ENCODE peak calls at places on chromosome 19, in four cellular contexts. N, Z, H and E are unnamed samples.
A peak's percentile ranks its signal among the peaks of the same experiment; 100 is the strongest.

GRCh38 chr19:465056-465816 is 4.4 kb upstream of the SHC2 start:
- DNase-seq in N (no peak), Z (no peak), H (no peak), E (no peak)

GRCh38 chr19:13902993-13903555 is 2.8 kb downstream of the BRME1 start:
- DNase-seq in N (no peak), Z (no peak), H (no peak), E (no peak)

GRCh38 chr19:1266818-1267440 is 2.2 kb upstream of the CIRBP start:
- DNase-seq in N (no peak), Z (peak; percentile 41), H (peak; percentile 79), E (no peak)

GRCh38 chr19:17519967-17520366 is 8.5 kb downstream of the PGLS start:
- DNase-seq in N (no peak), Z (no peak), H (no peak), E (no peak)

GRCh38 chr19:1799695-1800342 is 12.3 kb downstream of the ATP8B3 start:
- DNase-seq in N (no peak), Z (no peak), H (no peak), E (no peak)

GRCh38 chr19:16714702-16715294 is 4.8 kb upstream of the NWD1 start:
- DNase-seq in N (peak; percentile 24), Z (peak; percentile 81), H (peak; percentile 81), E (peak; percentile 20)

GRCh38 chr19:13085673-13086072 is 17.0 kb downstream of the LYL1 start:
- DNase-seq in N (no peak), Z (no peak), H (no peak), E (no peak)

GRCh38 chr19:42052241-42052863 is 17.7 kb downstream of the GRIK5 start:
- DNase-seq in N (no peak), Z (no peak), H (no peak), E (no peak)

GRCh38 chr19:1249298-1249989 is 1.1 kb downstream of the MIDN start:
- DNase-seq in N (peak; percentile 89), Z (peak; percentile 71), H (peak; percentile 92), E (no peak)

GRCh38 chr19:51641648-51642047 is 5.0 kb downstream of the SIGLEC14 start:
- DNase-seq in N (no peak), Z (no peak), H (no peak), E (no peak)

GRCh38 chr19:51639916-51640315 is 6.7 kb downstream of the SIGLEC14 start:
- DNase-seq in N (no peak), Z (no peak), H (no peak), E (no peak)

GRCh38 chr19:51640371-51640770 is 6.3 kb downstream of the SIGLEC14 start:
- DNase-seq in N (no peak), Z (no peak), H (no peak), E (no peak)

GRCh38 chr19:51647318-51647717 is 693 bp upstream of the SIGLEC14 start:
- DNase-seq in N (no peak), Z (no peak), H (no peak), E (no peak)

DNA sequence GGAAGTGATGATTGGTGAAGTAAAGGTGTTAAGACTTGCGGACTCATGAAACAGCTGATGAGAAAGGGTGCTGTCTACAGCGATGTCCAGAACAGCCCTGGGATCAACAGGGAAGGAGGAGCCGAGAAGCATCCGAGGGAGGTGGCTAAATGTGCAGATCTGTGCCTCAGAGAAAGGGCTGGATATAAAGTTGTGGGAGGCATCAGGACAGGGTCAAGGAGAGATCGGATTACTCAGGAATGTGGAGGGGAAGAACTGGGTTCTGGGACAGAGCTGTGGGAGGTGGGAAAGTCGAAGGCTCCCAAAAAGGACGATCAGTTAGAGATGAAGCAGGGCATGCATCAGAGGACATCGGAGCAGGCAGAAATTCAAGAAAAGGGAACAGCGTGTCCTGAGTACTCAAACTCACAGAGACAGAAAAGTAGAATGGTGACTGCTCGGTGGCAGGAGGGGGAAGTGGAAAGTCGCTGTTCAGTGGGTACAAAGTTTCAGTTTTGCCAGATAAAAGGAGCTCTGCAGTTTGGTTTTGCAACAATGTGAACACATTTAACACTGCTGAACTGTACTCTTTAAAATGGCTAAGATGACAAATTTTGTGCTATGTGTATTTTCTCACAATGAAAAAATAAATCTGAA is 1.9 kb downstream of the SIGLEC14 start:
- DNase-seq in N (no peak), Z (no peak), H (no peak), E (no peak)
- TF ChIP-seq NR2C2 in N (no peak), Z (no peak), H (no peak), E (no peak)

DNA sequence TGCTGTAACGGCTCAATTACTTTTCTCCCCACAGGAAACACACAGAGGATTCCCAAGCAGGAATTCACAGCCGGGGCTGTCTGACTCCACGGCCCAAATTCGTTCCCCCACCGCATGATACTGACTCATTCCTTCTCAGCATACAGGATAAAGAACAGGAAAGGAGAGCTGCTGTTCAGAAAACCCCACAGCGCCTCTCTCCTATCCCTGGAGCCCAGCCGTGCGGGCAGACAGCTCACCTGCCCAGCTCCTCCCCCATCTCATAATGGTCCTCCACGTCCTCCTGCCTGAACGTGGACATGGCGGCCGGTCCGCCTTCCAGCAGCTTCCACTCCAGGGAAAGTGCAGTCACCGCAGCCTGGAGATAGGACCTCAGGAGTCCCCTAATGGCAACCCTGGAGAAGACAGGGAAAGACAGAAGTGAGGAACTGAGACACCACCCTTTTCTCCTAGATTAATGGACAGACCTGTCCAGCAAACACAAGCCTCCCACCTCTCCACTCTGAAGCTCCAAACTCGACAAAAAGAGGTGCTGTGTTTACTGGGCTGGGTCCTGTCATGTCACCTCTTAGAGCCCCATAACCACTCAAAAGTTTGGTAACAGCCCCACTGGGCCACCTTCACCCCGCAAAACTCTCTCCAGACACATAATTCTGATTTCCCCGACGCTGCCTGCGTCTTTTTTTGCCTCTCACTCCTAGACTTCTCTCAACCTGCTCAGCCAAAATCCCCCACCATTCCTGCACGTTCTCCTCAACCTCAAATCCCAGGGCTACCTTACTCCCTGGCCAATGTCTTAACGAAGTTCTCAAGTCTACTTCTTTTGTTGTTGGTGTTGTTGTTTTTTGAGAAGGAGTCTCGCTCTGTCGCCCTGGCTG is 1.2 kb downstream of the DAPK3 start:
- DNase-seq in N (peak; percentile 54), Z (no peak), H (peak; percentile 40), E (no peak)
- TF ChIP-seq NR2C2 in N (no peak), Z (no peak), H (no peak), E (no peak)

GRCh38 chr19:33482486-33482885 is 39.1 kb downstream of the PEPD start:
- DNase-seq in N (no peak), Z (no peak), H (no peak), E (no peak)

GRCh38 chr19:33486407-33486806 is 35.2 kb downstream of the PEPD start:
- DNase-seq in N (no peak), Z (no peak), H (no peak), E (no peak)

GRCh38 chr19:33481863-33482262 is 39.7 kb downstream of the PEPD start:
- DNase-seq in N (no peak), Z (no peak), H (no peak), E (no peak)

GRCh38 chr19:33486936-33487793 is 34.4 kb downstream of the PEPD start:
- DNase-seq in N (no peak), Z (no peak), H (no peak), E (no peak)

DNA sequence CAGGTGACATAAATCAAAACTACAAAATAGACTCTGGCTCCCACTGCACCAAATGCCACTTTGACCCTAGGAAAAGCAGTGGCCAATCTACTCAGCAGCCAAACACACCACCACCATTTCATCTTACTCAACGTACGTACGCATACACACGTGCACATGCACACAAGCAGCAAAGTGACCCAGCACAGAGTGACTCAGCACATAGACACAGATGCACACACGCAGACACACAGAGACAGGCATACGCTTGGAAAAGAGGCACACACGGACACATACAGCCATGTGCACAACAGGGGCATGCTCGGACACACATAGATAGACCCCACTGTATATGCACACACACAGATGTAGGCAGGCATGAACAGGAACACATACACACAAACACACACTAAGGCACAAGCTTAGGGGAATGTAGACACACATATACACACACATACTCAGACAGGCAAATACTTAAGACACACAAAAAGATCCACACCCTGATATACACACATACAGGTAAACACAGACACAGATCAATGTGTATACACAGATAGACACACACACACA is 37.3 kb downstream of the PEPD start:
- DNase-seq in N (no peak), Z (no peak), H (no peak), E (no peak)
- TF ChIP-seq NR2C2 in N (no peak), Z (no peak), H (no peak), E (no peak)

GRCh38 chr19:32877977-32878745 is 8.6 kb upstream of the SLC7A9 start:
- DNase-seq in N (no peak), Z (no peak), H (no peak), E (no peak)

GRCh38 chr19:32877323-32877912 is 7.9 kb upstream of the SLC7A9 start:
- DNase-seq in N (no peak), Z (no peak), H (no peak), E (no peak)

GRCh38 chr19:32875428-32875827 is 5.9 kb upstream of the SLC7A9 start:
- DNase-seq in N (no peak), Z (no peak), H (no peak), E (no peak)

GRCh38 chr19:32876236-32876918 is 6.8 kb upstream of the SLC7A9 start:
- DNase-seq in N (no peak), Z (no peak), H (no peak), E (no peak)

GRCh38 chr19:32876919-32877285 is 7.3 kb upstream of the SLC7A9 start:
- DNase-seq in N (no peak), Z (no peak), H (no peak), E (no peak)
- TF ChIP-seq NR2C2 in N (no peak), Z (no peak), H (no peak), E (no peak)

DNA sequence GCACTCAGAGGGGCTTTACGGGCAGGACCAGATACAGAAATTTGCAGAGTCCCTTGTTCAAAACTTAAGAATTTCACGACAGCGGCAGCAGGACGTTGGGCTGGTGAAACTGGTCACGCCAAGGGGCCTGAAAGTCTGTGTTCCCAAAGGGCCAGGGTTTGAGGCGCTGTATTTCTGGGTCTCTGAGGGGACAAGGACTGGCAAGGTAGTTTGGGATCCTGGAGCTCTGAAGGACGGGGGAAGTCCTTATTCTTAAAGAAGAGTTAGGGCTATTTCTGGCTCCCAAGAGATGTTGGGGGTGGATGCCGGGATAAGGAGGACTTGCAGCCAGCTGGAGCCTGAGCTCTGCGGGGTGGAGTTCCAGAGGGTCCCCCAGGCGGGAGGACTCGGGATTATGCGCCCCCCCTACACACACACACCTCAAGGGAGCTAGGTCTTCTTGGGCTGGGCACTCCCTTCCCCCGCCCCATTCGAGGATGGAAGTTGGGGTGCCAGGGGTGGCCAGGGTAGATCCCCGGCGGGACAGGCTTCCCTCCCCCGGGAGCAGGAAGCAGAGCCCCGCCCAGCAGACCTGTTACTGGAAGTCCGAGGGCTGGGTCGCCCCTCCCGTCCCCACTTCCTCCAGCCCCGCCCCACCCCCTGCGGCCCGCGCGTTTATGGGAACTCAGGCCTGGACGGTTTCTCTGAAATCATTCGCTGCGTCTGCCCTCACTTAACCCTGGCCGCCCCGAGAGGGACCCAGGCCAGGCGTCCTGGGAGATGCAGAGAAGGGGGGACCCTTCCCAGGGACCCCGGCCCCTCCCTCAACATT is 5.6 kb downstream of the BCL3 start:
- DNase-seq in N (no peak), Z (peak; percentile 93), H (peak; percentile 79), E (no peak)
- TF ChIP-seq NR2C2 in N (no peak), Z (no peak), H (no peak), E (no peak)